ENCODE peak calls at places on chromosomes 13 and 19, in four cellular contexts. O is K562, L is HepG2, Y is GM12878. Q is an unnamed sample.

GRCh38 chr19:1315470-1316166 is 29.9 kb downstream of the EFNA2 start:
- DNase-seq in O (peak; percentile 86), L (no peak), Y (no peak), Q (no peak)

GRCh38 chr13:27619711-27620376 is 485 bp downstream of the LNX2 start:
- DNase-seq in O (no peak), L (peak; percentile 7), Y (no peak), Q (no peak)

GRCh38 chr13:80630685-80631121 is 289.8 kb upstream of the SPRY2 start:
- DNase-seq in O (no peak), L (no peak), Y (no peak), Q (no peak)

GRCh38 chr13:77513719-77514335 is 21.7 kb upstream of the SCEL start:
- DNase-seq in O (no peak), L (no peak), Y (no peak), Q (no peak)

GRCh38 chr13:99357149-99357596 is 50.0 kb upstream of the GPR183 start:
- DNase-seq in O (peak; percentile 32), L (no peak), Y (peak; percentile 61), Q (no peak)

GRCh38 chr13:40445557-40445990 is 220.9 kb downstream of the FOXO1 start:
- DNase-seq in O (no peak), L (no peak), Y (peak; percentile 99), Q (no peak)

GRCh38 chr13:96481482-96481881 is 391.6 kb downstream of the HS6ST3 start:
- DNase-seq in O (no peak), L (no peak), Y (no peak), Q (no peak)

GRCh38 chr13:95716231-95716630 is 39.3 kb downstream of the DNAJC3 start:
- DNase-seq in O (no peak), L (no peak), Y (no peak), Q (no peak)

GRCh38 chr13:52399708-52400107 is 6.3 kb downstream of the THSD1 start:
- DNase-seq in O (no peak), L (peak; percentile 12), Y (no peak), Q (no peak)

GRCh38 chr13:105370011-105370645 is 1165.3 kb downstream of the EFNB2 start:
- DNase-seq in O (no peak), L (no peak), Y (no peak), Q (no peak)

GRCh38 chr19:2497186-2497585 is 21.3 kb downstream of the GADD45B start:
- DNase-seq in O (no peak), L (no peak), Y (no peak), Q (no peak)

GRCh38 chr13:51221674-51222509 is at the start of gene FAM124A:
- DNase-seq in O (peak; percentile 67), L (no peak), Y (no peak), Q (no peak)

GRCh38 chr19:12975221-12975756 is 5.9 kb downstream of the DAND5 start:
- DNase-seq in O (peak; percentile 3), L (no peak), Y (no peak), Q (no peak)

GRCh38 chr19:38278751-38279150 is 14.4 kb downstream of the SPINT2 start:
- DNase-seq in O (no peak), L (no peak), Y (no peak), Q (no peak)

GRCh38 chr13:38755792-38756191 is 68.9 kb downstream of the FREM2 start:
- DNase-seq in O (no peak), L (no peak), Y (no peak), Q (no peak)

GRCh38 chr19:28316464-28316863 is 896.5 kb downstream of the UQCRFS1 start:
- DNase-seq in O (no peak), L (no peak), Y (no peak), Q (no peak)

GRCh38 chr13:34647379-34647778 is 294.7 kb upstream of the NBEA start:
- DNase-seq in O (no peak), L (no peak), Y (no peak), Q (no peak)

GRCh38 chr13:73702419-73703071 is 431.7 kb downstream of the KLF12 start:
- DNase-seq in O (no peak), L (no peak), Y (peak; percentile 21), Q (no peak)

GRCh38 chr13:113526466-113527220 is 36.1 kb upstream of the DCUN1D2 start:
- DNase-seq in O (no peak), L (no peak), Y (no peak), Q (no peak)

GRCh38 chr13:110944121-110944967 is 29.5 kb upstream of the ANKRD10 start:
- DNase-seq in O (peak; percentile 44), L (peak; percentile 52), Y (no peak), Q (no peak)

GRCh38 chr19:19096641-19097627 is 33.1 kb downstream of the SLC25A42 start:
- DNase-seq in O (no peak), L (peak; percentile 93), Y (no peak), Q (no peak)

GRCh38 chr19:1169921-1170885 is 3.9 kb downstream of the SBNO2 start:
- DNase-seq in O (no peak), L (no peak), Y (no peak), Q (no peak)

GRCh38 chr19:55251296-55252081 is 7.3 kb downstream of the PPP6R1 start:
- DNase-seq in O (no peak), L (no peak), Y (no peak), Q (no peak)

GRCh38 chr13:113947321-113948033 is 26.4 kb downstream of the C13orf46 start:
- DNase-seq in O (peak; percentile 32), L (no peak), Y (no peak), Q (no peak)

GRCh38 chr19:43467730-43468129 is 2.3 kb upstream of the LYPD3 start:
- DNase-seq in O (no peak), L (peak; percentile 18), Y (no peak), Q (no peak)

GRCh38 chr13:75416327-75417005 is 65.5 kb downstream of the TBC1D4 start:
- DNase-seq in O (no peak), L (no peak), Y (peak; percentile 36), Q (no peak)

GRCh38 chr13:36549771-36550170 is 117.5 kb downstream of the CCNA1 start:
- DNase-seq in O (no peak), L (no peak), Y (no peak), Q (no peak)

GRCh38 chr13:32852568-32852967 is 163.7 kb upstream of the KL start:
- DNase-seq in O (no peak), L (no peak), Y (no peak), Q (no peak)

GRCh38 chr19:11035441-11036377 is 53.6 kb upstream of the LDLR start:
- DNase-seq in O (peak; percentile 85), L (peak; percentile 81), Y (peak; percentile 71), Q (peak; percentile 93)

GRCh38 chr19:51676566-51677083 is 16.5 kb upstream of the SPACA6 start:
- DNase-seq in O (no peak), L (no peak), Y (no peak), Q (no peak)

GRCh38 chr13:108960006-108960405 is 330.6 kb downstream of the MYO16 start:
- DNase-seq in O (no peak), L (no peak), Y (no peak), Q (no peak)

GRCh38 chr19:54422136-54422535 is 6.9 kb downstream of the TTYH1 start:
- DNase-seq in O (peak; percentile 7), L (no peak), Y (no peak), Q (peak; percentile 70)

GRCh38 chr19:8257052-8257443 is 47.9 kb downstream of the CERS4 start:
- DNase-seq in O (peak; percentile 95), L (no peak), Y (no peak), Q (peak; percentile 65)

GRCh38 chr19:14167594-14168138 is 31.3 kb upstream of the ASF1B start:
- DNase-seq in O (no peak), L (no peak), Y (no peak), Q (no peak)

GRCh38 chr13:59774511-59774911 is 389.2 kb downstream of the DIAPH3 start:
- DNase-seq in O (no peak), L (peak; percentile 49), Y (no peak), Q (no peak)

GRCh38 chr19:13953021-13953531 is 767 bp downstream of the DCAF15 start:
- DNase-seq in O (peak; percentile 50), L (no peak), Y (no peak), Q (no peak)

GRCh38 chr13:69477451-69477850 is 630.2 kb upstream of the ATXN8OS start:
- DNase-seq in O (no peak), L (no peak), Y (no peak), Q (no peak)

GRCh38 chr13:78875792-78876580 is 217.0 kb upstream of the OBI1 start:
- DNase-seq in O (no peak), L (no peak), Y (no peak), Q (peak; percentile 59)
- TF ChIP-seq CBX5 in O (no peak), L (no peak), Y (no peak), Q (no peak)

GRCh38 chr19:17942582-17943283 is 9.9 kb downstream of the CCDC124 start:
- DNase-seq in O (peak; percentile 84), L (no peak), Y (no peak), Q (peak; percentile 68)

GRCh38 chr19:17942181-17942580 is 9.4 kb downstream of the CCDC124 start:
- DNase-seq in O (no peak), L (no peak), Y (no peak), Q (no peak)

GRCh38 chr19:17937371-17937900 is 4.6 kb downstream of the CCDC124 start:
- DNase-seq in O (no peak), L (no peak), Y (no peak), Q (no peak)

GRCh38 chr19:17936379-17936778 is 3.6 kb downstream of the CCDC124 start:
- DNase-seq in O (no peak), L (no peak), Y (no peak), Q (no peak)

GRCh38 chr19:17938092-17938845 is 5.5 kb downstream of the CCDC124 start:
- DNase-seq in O (peak; percentile 73), L (peak; percentile 46), Y (no peak), Q (peak; percentile 93)
- TF ChIP-seq CBX5 in O (no peak), L (no peak), Y (no peak), Q (no peak)

GRCh38 chr19:23528376-23528775 is 133.1 kb upstream of the ZNF91 start:
- DNase-seq in O (no peak), L (no peak), Y (no peak), Q (no peak)
- TF ChIP-seq CBX5 in O (no peak), L (no peak), Y (no peak), Q (no peak)

GRCh38 chr19:29927944-29928669 is 13.9 kb upstream of the URI1 start:
- DNase-seq in O (no peak), L (peak; percentile 58), Y (peak; percentile 46), Q (no peak)
- TF ChIP-seq CBX5 in O (no peak), L (no peak), Y (no peak), Q (no peak)

DNA sequence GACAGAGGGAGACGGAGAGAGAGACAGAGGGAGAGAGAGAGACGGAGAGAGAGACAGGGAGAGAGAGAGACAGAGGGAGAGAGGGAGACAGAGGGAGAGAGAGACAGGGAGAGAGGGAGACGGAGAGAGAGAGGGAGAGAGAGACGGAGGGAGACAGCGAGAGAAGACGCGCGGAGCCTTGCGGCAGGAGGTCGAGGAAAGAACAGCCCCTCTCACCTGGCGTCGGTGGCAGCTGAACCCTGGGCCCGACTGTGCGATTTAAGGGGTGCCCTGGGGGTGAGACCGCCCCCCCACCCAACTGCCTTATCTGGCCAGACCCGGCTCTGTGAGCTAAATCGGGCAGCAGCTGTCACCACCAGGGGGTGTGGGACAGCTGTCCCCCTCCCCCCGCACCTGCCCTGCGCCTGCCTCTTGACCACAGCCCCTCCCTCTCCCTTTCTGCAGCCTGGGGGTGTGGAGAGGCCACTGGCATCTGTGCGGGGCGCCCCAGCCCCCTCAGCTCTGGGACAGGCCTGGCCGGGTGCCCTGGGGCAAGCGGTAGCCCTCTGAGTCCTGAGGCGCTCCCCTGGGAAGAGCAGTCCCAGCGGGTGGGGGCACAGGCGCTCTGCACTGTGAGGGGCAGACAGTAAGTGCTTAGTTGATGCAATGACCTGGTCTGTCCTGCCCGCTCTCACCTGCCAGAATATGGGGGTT is 10.8 kb downstream of the JOSD2 start:
- DNase-seq in O (peak; percentile 86), L (no peak), Y (no peak), Q (peak; percentile 74)
- TF ChIP-seq CBX5 in O (no peak), L (no peak), Y (no peak), Q (no peak)

Q was measured in H1.